ENCODE peak calls at places on chromosomes 5 and 9, in five cellular contexts. G is Karpas-422, F is fibroblast of lung, P is mammary epithelial cell, D is neural progenitor cell. E is an unnamed sample.

GRCh38 chr5:103808464-103809106 is 246.0 kb upstream of the NUDT12 start:
- DNase-seq in P (peak; percentile 40), G (peak; percentile 74), D (peak; percentile 73), F (peak; percentile 51), E (peak; percentile 79)

GRCh38 chr9:96413312-96414221 is 4.6 kb downstream of the ZNF367 start:
- DNase-seq in D (no peak), F (no peak), G (peak; percentile 83), P (no peak), E (no peak)

GRCh38 chr9:77819672-77820071 is 171.6 kb upstream of the GNA14 start:
- DNase-seq in G (no peak), P (no peak), D (no peak), F (peak; percentile 41), E (no peak)

GRCh38 chr5:91712718-91713117 is 329.6 kb upstream of the ARRDC3 start:
- DNase-seq in P (no peak), G (no peak), F (peak; percentile 53), D (no peak), E (no peak)

GRCh38 chr5:145244788-145245187 is 590.4 kb downstream of the PRELID2 start:
- DNase-seq in F (peak; percentile 24), D (no peak), P (no peak), G (no peak), E (no peak)

GRCh38 chr9:114761515-114761914 is 44.3 kb downstream of the TNFSF15 start:
- DNase-seq in P (no peak), F (no peak), D (peak; percentile 9), G (no peak), E (no peak)

GRCh38 chr5:142324377-142324870 is 397 bp downstream of the SPRY4 start:
- DNase-seq in F (no peak), G (no peak), P (no peak), D (no peak), E (no peak)

GRCh38 chr9:27117489-27118135 is 8.6 kb downstream of the TEK start:
- DNase-seq in F (peak; percentile 70), G (no peak), P (peak; percentile 22), D (no peak), E (peak; percentile 18)

GRCh38 chr9:78130004-78130403 is 98.4 kb upstream of the GNAQ start:
- DNase-seq in F (peak; percentile 56), G (peak; percentile 63), D (peak; percentile 56), P (peak; percentile 69), E (no peak)

GRCh38 chr9:134515026-134515821 is 126.4 kb upstream of the COL5A1 start:
- DNase-seq in P (no peak), F (peak; percentile 49), G (no peak), D (no peak), E (no peak)

GRCh38 chr5:172456076-172456800 is 1.9 kb upstream of the SH3PXD2B start:
- DNase-seq in P (no peak), D (no peak), G (no peak), F (no peak), E (no peak)

GRCh38 chr9:93088656-93089015 is 7.4 kb upstream of the CARD19 start:
- DNase-seq in G (no peak), D (no peak), F (no peak), P (no peak), E (no peak)

GRCh38 chr5:8418049-8418426 is 549.1 kb downstream of the MTRR start:
- DNase-seq in G (no peak), D (no peak), F (no peak), P (peak; percentile 28), E (no peak)

GRCh38 chr9:29319727-29320513 is 1746.6 kb upstream of the C9orf72 start:
- DNase-seq in F (no peak), D (no peak), G (no peak), P (no peak), E (no peak)

GRCh38 chr5:150779397-150780179 is 1.0 kb downstream of the SMIM3 start:
- DNase-seq in D (no peak), F (peak; percentile 67), G (no peak), P (peak; percentile 34), E (no peak)

GRCh38 chr5:60163762-60164161 is 270.2 kb upstream of the PDE4D start:
- DNase-seq in F (peak; percentile 76), D (no peak), G (no peak), P (no peak), E (no peak)

GRCh38 chr5:131379071-131379538 is 115.3 kb downstream of the CDC42SE2 start:
- DNase-seq in P (no peak), F (peak; percentile 25), D (no peak), G (no peak), E (no peak)

GRCh38 chr9:129225815-129226214 is 47.8 kb upstream of the IER5L start:
- DNase-seq in G (no peak), F (peak; percentile 95), D (peak; percentile 80), P (peak; percentile 67), E (peak; percentile 86)

GRCh38 chr9:117359910-117360309 is 54.9 kb downstream of the ASTN2 start:
- DNase-seq in G (no peak), F (no peak), D (no peak), P (no peak), E (no peak)

GRCh38 chr9:85586684-85587083 is 155.1 kb downstream of the AGTPBP1 start:
- DNase-seq in P (no peak), G (no peak), F (no peak), D (no peak), E (peak; percentile 19)

GRCh38 chr5:127985811-127986325 is 97.7 kb upstream of the SLC12A2 start:
- DNase-seq in F (no peak), G (no peak), D (no peak), P (no peak), E (no peak)

GRCh38 chr5:142618125-142618524 is 67.8 kb downstream of the FGF1 start:
- DNase-seq in F (peak; percentile 77), G (no peak), D (no peak), P (peak; percentile 77), E (no peak)

GRCh38 chr9:111966851-111967250 is 70.2 kb downstream of the UGCG start:
- DNase-seq in D (no peak), F (no peak), P (peak; percentile 47), G (no peak), E (peak; percentile 30)

GRCh38 chr5:163436515-163436914 is 880 bp upstream of the CCNG1 start:
- DNase-seq in F (no peak), P (no peak), G (no peak), D (no peak), E (no peak)

GRCh38 chr5:122999947-123000563 is 36.5 kb downstream of the PPIC start:
- DNase-seq in G (peak; percentile 85), D (peak; percentile 85), F (peak; percentile 30), P (no peak), E (peak; percentile 32)

GRCh38 chr5:177519463-177520235 is 2.9 kb upstream of the DDX41 start:
- DNase-seq in F (no peak), G (no peak), P (no peak), D (no peak), E (no peak)

GRCh38 chr5:138905541-138905940 is 30.4 kb upstream of the LRRTM2 start:
- DNase-seq in F (peak; percentile 86), D (no peak), P (peak; percentile 41), G (no peak), E (no peak)

GRCh38 chr5:168585119-168585912 is 6.1 kb upstream of the PANK3 start:
- DNase-seq in G (no peak), D (no peak), F (no peak), P (no peak), E (no peak)

GRCh38 chr5:167261309-167262100 is 1029.9 kb upstream of the WWC1 start:
- DNase-seq in D (peak; percentile 21), G (peak; percentile 47), F (no peak), P (peak; percentile 2), E (no peak)

GRCh38 chr5:139745800-139746690 is 49.6 kb upstream of the PSD2 start:
- DNase-seq in F (peak; percentile 83), G (peak; percentile 88), D (peak; percentile 94), P (peak; percentile 43), E (peak; percentile 81)

GRCh38 chr5:32773944-32774343 is 62.8 kb downstream of the NPR3 start:
- DNase-seq in P (no peak), G (no peak), F (no peak), D (no peak), E (no peak)

GRCh38 chr5:116595498-116595897 is 20.9 kb upstream of the SEMA6A start:
- DNase-seq in G (no peak), P (peak; percentile 44), F (no peak), D (no peak), E (no peak)

GRCh38 chr5:36724429-36725332 is 118.3 kb downstream of the SLC1A3 start:
- DNase-seq in D (no peak), P (no peak), F (no peak), G (peak; percentile 95), E (no peak)

GRCh38 chr9:76374702-76375543 is 19.3 kb downstream of the RFK start:
- DNase-seq in G (no peak), P (peak; percentile 72), F (peak; percentile 95), D (peak; percentile 36), E (peak; percentile 87)

GRCh38 chr5:140286424-140286823 is 16.5 kb downstream of the PFDN1 start:
- DNase-seq in D (no peak), G (no peak), P (no peak), F (no peak), E (no peak)

GRCh38 chr5:122870219-122870856 is 24.9 kb downstream of the SNX24 start:
- DNase-seq in F (peak; percentile 59), G (no peak), P (no peak), D (no peak), E (no peak)

GRCh38 chr5:42872865-42873264 is 61.2 kb upstream of the SELENOP start:
- DNase-seq in G (no peak), D (no peak), P (no peak), F (no peak), E (no peak)

GRCh38 chr9:95822583-95823431 is 52.7 kb upstream of the ERCC6L2 start:
- DNase-seq in F (peak; percentile 97), P (peak; percentile 73), G (no peak), D (no peak), E (peak; percentile 54)

GRCh38 chr9:122386316-122386872 is 15.6 kb downstream of the PTGS1 start:
- DNase-seq in G (no peak), F (no peak), D (no peak), P (no peak), E (no peak)

GRCh38 chr9:104987743-104988142 is 59.8 kb upstream of the ABCA1 start:
- DNase-seq in P (peak; percentile 54), G (no peak), D (no peak), F (no peak), E (no peak)
- H3K4me1 ChIP-seq in P (peaks cover 13% of the 10 kb centered on the region), G (peaks cover 7% of the 10 kb centered on the region), D (peaks cover 16% of the 10 kb centered on the region), F (peaks cover 10% of the 10 kb centered on the region), E (peaks cover 17% of the 10 kb centered on the region)

GRCh38 chr9:8391566-8391965 is 592.0 kb upstream of the DMAC1 start:
- DNase-seq in F (peak; percentile 32), G (no peak), D (no peak), P (no peak), E (no peak)
- H2AFZ ChIP-seq in F (no peak overlapping the region), G (no peak overlapping the region), D (no peak overlapping the region), P (no peak overlapping the region), E (no peak overlapping the region)

GRCh38 chr5:72110401-72111013 is 3.2 kb downstream of the MAP1B start:
- DNase-seq in P (no peak), F (peak; percentile 56), D (peak; percentile 41), G (no peak), E (no peak)
- H3K4me1 ChIP-seq in P (peaks cover 22% of the 10 kb centered on the region), F (peaks cover 5% of the 10 kb centered on the region), D (peaks cover 48% of the 10 kb centered on the region), G (no peaks in the 10 kb centered on the region), E (peaks cover 20% of the 10 kb centered on the region)

DNA sequence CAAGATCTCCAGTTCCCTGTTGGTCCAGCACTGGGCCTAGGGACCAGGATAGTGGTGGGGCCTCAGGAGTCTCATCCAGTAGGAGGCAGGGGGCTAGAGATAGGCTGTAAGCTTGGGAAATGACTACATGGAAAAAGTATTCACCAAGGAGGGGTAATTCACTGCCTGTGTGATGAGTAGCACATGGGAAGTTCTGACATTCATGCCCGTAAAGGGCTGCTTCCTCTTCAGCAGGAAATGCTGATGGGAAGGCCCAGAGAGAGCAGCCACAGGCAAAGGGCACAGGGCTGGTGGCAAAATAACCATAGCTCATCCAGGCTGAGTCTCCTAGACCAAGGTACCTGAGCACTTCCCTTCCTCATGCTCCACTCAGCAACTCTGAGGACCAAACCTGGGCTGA is 23.1 kb upstream of the FRRS1L start:
- DNase-seq in P (no peak), D (no peak), F (peak; percentile 41), G (no peak), E (no peak)
- H2AFZ ChIP-seq in P (no peak overlapping the region), D (no peak overlapping the region), F (no peak overlapping the region), G (no peak overlapping the region), E (no peak overlapping the region)